ENCODE peak calls at places on chromosome 3, in four cellular contexts. C, D, Y and F are unnamed samples.

GRCh38 chr3:69791111-69791510 is 51.8 kb downstream of the MITF start:
- DNase-seq in D (no peak), Y (no peak), C (no peak), F (no peak)

GRCh38 chr3:66468016-66468735 is 32.6 kb downstream of the LRIG1 start:
- DNase-seq in D (no peak), Y (no peak), C (no peak), F (no peak)

GRCh38 chr3:138727371-138727770 is 107.4 kb downstream of the PIK3CB start:
- DNase-seq in C (peak), Y (no peak), D (no peak), F (no peak)

GRCh38 chr3:60948488-60948887 is 302.8 kb downstream of the FHIT start:
- DNase-seq in D (no peak), Y (no peak), C (no peak), F (no peak)

GRCh38 chr3:190217081-190217480 is 96.4 kb upstream of the P3H2 start:
- DNase-seq in Y (no peak), C (no peak), D (no peak), F (no peak)

GRCh38 chr3:180516368-180516767 is 85.6 kb upstream of the TTC14 start:
- DNase-seq in C (no peak), D (no peak), Y (no peak), F (no peak)

GRCh38 chr3:62376906-62377865 is 3.8 kb upstream of the FEZF2 start:
- DNase-seq in Y (no peak), D (no peak), C (no peak), F (no peak)

GRCh38 chr3:170809021-170809974 is 60.7 kb downstream of the RPL22L1 start:
- DNase-seq in C (peak), D (no peak), Y (peak), F (no peak)

GRCh38 chr3:39226106-39226741 is 33.8 kb upstream of the XIRP1 start:
- DNase-seq in D (peak), C (no peak), Y (no peak), F (no peak)

GRCh38 chr3:141047168-141047567 is 4.0 kb upstream of the SPSB4 start:
- DNase-seq in Y (no peak), D (no peak), C (no peak), F (no peak)

GRCh38 chr3:13222891-13223573 is 149.8 kb upstream of the IQSEC1 start:
- DNase-seq in Y (no peak), D (no peak), C (no peak), F (no peak)

GRCh38 chr3:165983284-165983683 is 146.1 kb upstream of the BCHE start:
- DNase-seq in D (no peak), C (no peak), Y (no peak), F (no peak)

GRCh38 chr3:14216257-14217048 is 37.8 kb downstream of the LSM3 start:
- DNase-seq in D (no peak), C (no peak), Y (no peak), F (no peak)

GRCh38 chr3:158458464-158458863 is 112.5 kb upstream of the MLF1 start:
- DNase-seq in D (no peak), C (no peak), Y (no peak), F (no peak)

GRCh38 chr3:79016587-79017380 is 751.0 kb downstream of the ROBO1 start:
- DNase-seq in D (no peak), Y (no peak), C (no peak), F (no peak)

GRCh38 chr3:66593978-66594377 is 93.2 kb upstream of the LRIG1 start:
- DNase-seq in D (no peak), Y (peak), C (no peak), F (no peak)

GRCh38 chr3:30597131-30597768 is 9.2 kb upstream of the TGFBR2 start:
- DNase-seq in D (no peak), Y (no peak), C (no peak), F (no peak)

GRCh38 chr3:124258057-124258500 is 266.2 kb upstream of the ROPN1 start:
- DNase-seq in D (no peak), C (no peak), Y (no peak), F (no peak)

DNA sequence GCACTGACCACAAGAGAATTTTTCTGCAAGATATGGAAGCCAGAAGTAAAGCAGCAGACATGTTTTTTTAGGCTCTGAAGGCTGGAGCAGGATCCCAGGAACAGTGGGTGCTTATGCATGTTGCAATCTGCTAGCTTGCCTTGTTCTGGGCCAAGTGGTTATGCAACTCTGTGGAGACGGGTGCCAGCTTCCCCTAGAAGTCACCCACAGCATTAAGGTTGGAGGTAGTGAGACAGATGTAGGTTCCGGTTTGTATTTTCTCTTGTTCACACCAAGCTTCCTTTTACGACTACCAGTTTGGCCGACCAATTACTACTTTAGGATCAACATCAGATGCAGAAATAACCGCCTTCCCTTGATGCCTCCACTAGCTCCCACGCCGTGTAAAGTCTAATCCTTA is 11.1 kb downstream of the DPH3 start:
- DNase-seq in C (no peak), D (no peak), Y (no peak), F (no peak)
- TF ChIP-seq POLR2AphosphoS5 in C (no peak), D (no peak), Y (no peak), F (no peak)

GRCh38 chr3:11185144-11185543 is 30.9 kb downstream of the HRH1 start:
- DNase-seq in C (no peak), D (no peak), Y (no peak), F (no peak)

GRCh38 chr3:11187678-11188077 is 33.4 kb downstream of the HRH1 start:
- DNase-seq in Y (no peak), C (no peak), D (no peak), F (no peak)

GRCh38 chr3:11186771-11187170 is 32.5 kb downstream of the HRH1 start:
- DNase-seq in D (no peak), Y (no peak), C (no peak), F (no peak)

GRCh38 chr3:11186318-11186692 is 32.0 kb downstream of the HRH1 start:
- DNase-seq in C (no peak), Y (no peak), D (no peak), F (no peak)

DNA sequence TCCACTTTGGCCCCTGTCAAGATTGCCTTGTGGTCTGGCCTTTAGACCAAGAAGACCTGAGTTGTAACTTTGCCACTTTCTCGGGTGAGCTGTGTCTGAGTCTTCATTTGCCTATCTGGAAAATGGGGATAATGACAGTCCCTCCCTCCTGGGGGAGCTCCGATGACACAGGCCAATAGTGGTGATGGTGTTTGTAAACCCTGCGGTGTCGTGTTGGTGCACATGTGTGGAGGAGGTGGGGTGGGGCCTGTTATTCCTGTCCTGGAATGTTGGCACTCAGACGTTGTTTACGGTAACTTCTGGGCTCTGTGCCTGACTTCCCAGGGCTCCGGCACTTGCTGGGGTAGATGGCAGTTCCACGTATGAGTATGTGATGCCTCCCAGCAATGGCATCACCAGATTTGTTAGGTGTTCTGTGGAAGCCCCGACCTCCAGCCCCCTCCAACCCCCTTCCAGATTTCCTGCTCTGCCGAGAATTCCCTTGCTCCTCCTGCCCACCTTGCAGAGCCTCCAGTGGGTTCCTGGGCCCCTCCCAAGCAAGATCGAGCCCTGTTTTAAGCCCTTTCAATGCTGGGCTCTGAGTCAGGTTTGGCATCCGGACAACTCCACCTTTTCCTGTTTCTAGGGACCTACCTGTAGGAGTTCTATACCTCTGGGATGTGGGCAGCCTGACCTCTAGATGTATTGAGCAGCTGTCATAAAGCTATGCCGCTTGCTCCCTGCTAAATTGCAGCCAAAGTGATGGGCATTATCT is 31.4 kb downstream of the HRH1 start:
- DNase-seq in C (no peak), Y (peak), D (no peak), F (no peak)
- TF ChIP-seq POLR2AphosphoS5 in C (no peak), Y (peak), D (no peak), F (no peak)

GRCh38 chr3:122247087-122247824 is 63.8 kb downstream of the CASR start:
- DNase-seq in C (no peak), D (no peak), Y (no peak), F (no peak)
- TF ChIP-seq POLR2AphosphoS5 in C (no peak), D (no peak), Y (no peak), F (no peak)

GRCh38 chr3:53238881-53239280 is 16.9 kb downstream of the TKT start:
- DNase-seq in C (no peak), Y (no peak), D (no peak), F (no peak)

GRCh38 chr3:53235545-53235944 is 20.3 kb downstream of the TKT start:
- DNase-seq in D (no peak), C (no peak), Y (no peak), F (peak)

GRCh38 chr3:53236112-53236841 is 19.5 kb downstream of the TKT start:
- DNase-seq in C (peak), Y (no peak), D (no peak), F (peak)

GRCh38 chr3:53239800-53240199 is 16.0 kb downstream of the TKT start:
- DNase-seq in C (no peak), D (no peak), Y (no peak), F (no peak)

GRCh38 chr3:53238051-53238850 is 17.6 kb downstream of the TKT start:
- DNase-seq in C (no peak), D (no peak), Y (no peak), F (no peak)
- TF ChIP-seq POLR2AphosphoS5 in C (no peak), D (no peak), Y (no peak), F (no peak)

GRCh38 chr3:50599716-50600118 is 11.9 kb downstream of the CISH start:
- DNase-seq in C (no peak), D (no peak), Y (no peak), F (no peak)

GRCh38 chr3:50599115-50599715 is 12.4 kb downstream of the CISH start:
- DNase-seq in D (no peak), C (no peak), Y (no peak), F (no peak)

GRCh38 chr3:50600841-50601591 is 10.6 kb downstream of the CISH start:
- DNase-seq in D (no peak), Y (no peak), C (peak), F (no peak)

GRCh38 chr3:50602675-50603191 is 8.8 kb downstream of the CISH start:
- DNase-seq in D (no peak), C (no peak), Y (no peak), F (no peak)

DNA sequence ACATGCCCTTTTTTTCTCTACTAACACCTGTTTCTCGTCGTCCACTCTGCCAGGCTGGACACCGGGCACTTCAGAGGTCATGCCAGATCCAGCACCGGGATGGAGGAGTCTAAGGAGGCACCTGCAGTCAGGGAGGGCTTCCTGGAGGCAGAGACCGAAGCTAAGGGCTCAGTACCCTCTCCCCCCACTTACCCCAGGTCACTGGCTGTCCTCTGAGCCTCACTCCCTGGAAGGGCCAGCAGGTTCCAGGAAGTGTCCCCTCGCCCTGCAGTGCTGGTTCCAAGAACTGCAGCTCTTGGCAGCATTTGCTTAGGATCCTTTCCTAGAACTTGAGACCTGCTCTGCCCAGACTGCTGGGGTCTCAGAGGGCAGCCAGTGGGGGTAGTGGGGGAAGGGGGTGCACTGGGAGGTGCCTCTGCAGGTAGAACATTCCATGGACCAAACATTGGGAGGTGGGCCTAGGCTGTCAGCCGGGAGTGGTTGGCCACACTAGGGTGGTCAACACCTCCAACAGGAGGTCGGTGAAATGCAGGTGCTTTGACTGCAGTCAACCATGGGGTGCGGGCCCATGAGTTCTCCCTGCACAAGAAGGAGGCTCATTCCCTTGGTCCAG is 11.3 kb downstream of the CISH start:
- DNase-seq in Y (no peak), C (peak), D (no peak), F (no peak)
- TF ChIP-seq POLR2AphosphoS5 in Y (no peak), C (no peak), D (no peak), F (no peak)

DNA sequence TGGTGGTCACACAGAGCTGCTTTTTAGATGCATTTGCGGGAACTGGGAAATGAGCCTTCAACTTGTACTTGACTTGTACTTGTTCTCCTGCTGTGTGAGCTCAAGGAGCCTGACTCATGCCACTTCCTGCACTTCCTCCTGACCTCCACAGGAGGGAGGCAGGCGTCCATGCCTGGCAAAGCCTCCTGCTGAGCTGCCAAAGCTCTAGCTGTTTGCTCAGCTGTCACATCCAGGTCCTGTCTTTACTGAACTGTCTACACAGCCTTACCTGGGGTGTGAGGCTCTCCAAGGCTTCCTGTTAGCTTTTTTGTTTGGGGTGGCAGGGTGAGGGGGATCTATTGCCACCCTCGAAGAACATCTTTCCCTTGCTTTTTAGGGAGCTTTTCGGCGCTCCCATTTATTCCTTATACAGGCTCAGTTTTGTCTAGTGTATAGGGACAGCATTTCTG is 6.4 kb downstream of the THPO start:
- DNase-seq in Y (peak), C (peak), D (peak), F (peak)
- TF ChIP-seq POLR2AphosphoS5 in Y (peak), C (no peak), D (no peak), F (no peak)

GRCh38 chr3:72386322-72386721 is 461.9 kb downstream of the SHQ1 start:
- DNase-seq in C (no peak), D (no peak), Y (no peak), F (no peak)
- TF ChIP-seq POLR2AphosphoS5 in C (no peak), D (no peak), Y (no peak), F (no peak)